ENCODE peak calls at places on chromosomes 4 and X, in five cellular contexts. S is retinal pigment epithelial cell; H is cardiac muscle cell; T is AG04450; G is CD4-positive, alpha-beta memory T cell. O is an unnamed sample.

GRCh38 chr4:174595141-174595929 is 73.0 kb upstream of the HPGD start:
- DNase-seq in S (no peak), H (no peak), T (no peak), G (no peak), O (no peak)

GRCh38 chrX:118116308-118117068 is at the start of gene KLHL13:
- DNase-seq in S (no peak), H (peak), T (no peak), G (no peak), O (peak)

GRCh38 chrX:47697171-47697570 is 38.2 kb upstream of the UXT start:
- DNase-seq in S (no peak), H (peak), T (no peak), G (no peak), O (no peak)

GRCh38 chr4:46249106-46249505 is 125.3 kb upstream of the GABRG1 start:
- DNase-seq in S (peak), H (no peak), T (no peak), G (no peak), O (no peak)

GRCh38 chrX:31331045-31331444 is 259.2 kb upstream of the FTHL17 start:
- DNase-seq in S (no peak), H (no peak), T (no peak), G (no peak), O (no peak)

GRCh38 chrX:23752740-23753435 is 9.8 kb upstream of the ACOT9 start:
- DNase-seq in S (peak), H (peak), T (no peak), G (no peak), O (no peak)

GRCh38 chr4:166252487-166253402 is 379.7 kb downstream of the TLL1 start:
- DNase-seq in S (no peak), H (peak), T (no peak), G (no peak), O (no peak)

GRCh38 chr4:8817813-8818062 is 53.9 kb downstream of the HMX1 start:
- DNase-seq in S (no peak), H (no peak), T (no peak), G (no peak), O (peak)

GRCh38 chr4:27916432-27917184 is 1056.0 kb downstream of the STIM2 start:
- DNase-seq in S (no peak), H (no peak), T (no peak), G (no peak), O (no peak)

GRCh38 chr4:183094393-183095198 is 4.5 kb upstream of the WWC2 start:
- DNase-seq in S (no peak), H (no peak), T (no peak), G (no peak), O (no peak)

GRCh38 chrX:40083120-40083978 is 14.4 kb downstream of the BCOR start:
- DNase-seq in S (no peak), H (peak), T (no peak), G (no peak), O (no peak)

DNA sequence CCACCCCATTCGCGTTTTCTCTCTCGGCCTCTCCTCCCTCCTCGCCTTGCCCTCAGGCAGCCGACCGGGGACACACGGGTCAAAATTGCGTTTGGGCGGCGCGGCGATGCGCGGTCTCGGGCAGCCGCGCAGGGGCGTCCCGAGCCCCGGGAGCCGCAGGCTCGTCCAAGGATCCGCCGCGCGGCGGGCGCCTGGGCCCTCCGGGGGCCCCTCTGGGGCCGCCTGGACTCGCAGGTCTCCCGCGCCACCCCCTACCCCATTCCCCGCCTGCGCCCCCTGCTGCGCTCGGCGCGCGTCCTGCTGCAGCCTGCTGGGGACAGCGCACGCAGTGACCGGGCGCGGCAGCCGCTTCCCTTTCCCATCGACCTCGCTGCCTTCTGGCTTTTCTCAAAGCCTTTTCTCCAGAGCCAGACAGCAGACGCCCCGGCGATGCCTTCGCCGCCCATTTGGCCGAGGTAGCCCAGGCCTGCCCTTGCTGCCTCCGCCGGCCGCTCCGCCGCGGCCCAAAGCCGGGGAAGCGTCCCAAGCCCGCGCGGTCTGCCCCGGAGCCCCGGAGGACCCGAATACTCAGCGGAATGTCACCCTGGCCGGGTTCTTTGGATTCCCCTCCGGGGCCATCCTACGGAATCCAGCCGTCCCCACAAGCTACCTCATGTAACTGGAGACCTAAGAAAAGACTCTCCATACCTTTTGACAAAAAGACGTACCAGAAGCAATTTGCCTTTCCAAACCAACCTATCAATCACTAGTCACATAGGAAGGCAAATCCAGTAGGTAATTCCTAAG is 16.5 kb downstream of the POU4F2 start:
- DNase-seq in S (no peak), H (peak), T (no peak), G (no peak), O (peak)
- H3K4me3 ChIP-seq in S (peak), H (peak), T (peak), G (no peak), O (peak)

GRCh38 chr4:103199009-103199408 is 866 bp upstream of the CENPE start:
- DNase-seq in S (no peak), H (no peak), T (no peak), G (no peak), O (no peak)
- H3K4me3 ChIP-seq in S (peak), H (no peak), T (peak), G (peak), O (peak)

GRCh38 chrX:17411189-17411588 is 36.2 kb downstream of the NHS start:
- DNase-seq in S (no peak), H (no peak), T (no peak), G (no peak), O (no peak)

GRCh38 chrX:17412692-17413091 is 37.7 kb downstream of the NHS start:
- DNase-seq in S (no peak), H (peak), T (peak), G (no peak), O (no peak)

GRCh38 chrX:17413228-17413627 is 38.2 kb downstream of the NHS start:
- DNase-seq in S (peak), H (peak), T (peak), G (no peak), O (no peak)

GRCh38 chrX:17405225-17405969 is 30.4 kb downstream of the NHS start:
- DNase-seq in S (no peak), H (no peak), T (no peak), G (no peak), O (no peak)

DNA sequence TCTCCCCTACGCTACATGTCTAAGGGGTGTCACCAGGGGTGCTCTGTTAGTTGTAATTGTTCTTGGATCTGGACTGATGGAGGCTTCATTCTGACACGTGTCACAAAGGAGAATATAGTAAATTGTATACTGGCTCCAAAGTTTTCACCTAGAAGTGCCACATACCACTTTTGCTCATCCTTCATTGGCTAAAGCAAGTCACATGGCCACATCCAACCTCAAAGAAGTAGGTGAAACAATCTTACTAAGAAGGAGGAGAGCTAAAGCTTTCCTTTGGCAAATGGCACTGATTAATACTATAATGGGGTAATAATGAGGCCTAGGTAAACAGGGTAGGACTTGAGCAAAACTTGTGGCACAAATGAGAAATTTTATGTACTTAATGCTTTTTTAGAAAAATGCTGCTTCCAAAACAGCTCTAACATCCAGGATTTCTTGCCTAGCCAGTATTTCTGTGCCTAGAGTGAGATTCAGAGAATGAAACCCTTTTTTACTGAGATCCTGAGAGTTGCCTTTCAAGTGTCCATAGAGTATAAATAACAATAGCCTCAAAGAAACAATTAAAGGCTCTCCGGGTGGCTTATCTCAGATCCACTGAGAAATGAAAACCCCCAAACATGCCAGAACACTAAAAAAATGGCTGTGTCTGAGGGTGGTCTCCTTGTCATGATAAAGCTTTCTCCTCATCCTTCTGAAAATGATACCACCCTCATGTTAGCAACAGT is 34.7 kb downstream of the NHS start:
- DNase-seq in S (no peak), H (no peak), T (no peak), G (no peak), O (no peak)
- H3K4me3 ChIP-seq in S (no peak), H (no peak), T (no peak), G (no peak), O (no peak)

DNA sequence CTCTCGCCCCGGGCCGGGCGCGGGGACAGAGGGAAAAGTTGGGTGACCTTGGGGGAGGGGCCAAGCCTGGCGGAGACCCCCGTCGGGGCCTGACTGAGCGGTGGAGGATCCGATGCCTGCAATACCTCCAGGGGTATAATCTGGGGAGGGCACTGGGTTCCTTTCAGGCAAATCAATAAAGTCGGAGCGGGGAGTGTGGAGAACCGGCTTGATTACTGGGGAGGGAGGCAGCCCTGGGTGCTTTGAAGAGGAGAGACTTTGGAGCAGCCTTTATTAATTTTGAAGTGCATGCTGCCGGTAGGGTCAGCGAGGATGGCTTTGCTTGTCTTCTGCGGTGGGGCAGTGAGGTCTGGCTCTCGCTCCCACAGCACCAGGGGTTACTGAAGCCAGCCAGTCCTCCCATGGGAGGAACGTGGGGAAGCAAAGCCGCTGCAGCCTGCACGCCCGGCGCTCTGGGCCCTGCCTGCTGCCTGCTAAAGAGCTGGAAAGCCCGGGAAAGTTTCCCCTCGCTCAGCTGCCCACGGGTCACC is 396 bp upstream of the LGI2 start:
- DNase-seq in S (no peak), H (peak), T (no peak), G (no peak), O (peak)
- H3K4me3 ChIP-seq in S (peak), H (peak), T (peak), G (no peak), O (peak)

GRCh38 chr4:76197001-76197743 is 16.5 kb downstream of the SCARB2 start:
- DNase-seq in S (no peak), H (no peak), T (no peak), G (no peak), O (no peak)

GRCh38 chr4:76200771-76201224 is 12.8 kb downstream of the SCARB2 start:
- DNase-seq in S (no peak), H (no peak), T (no peak), G (no peak), O (no peak)

GRCh38 chr4:76197971-76198410 is 15.6 kb downstream of the SCARB2 start:
- DNase-seq in S (peak), H (peak), T (peak), G (peak), O (peak)

GRCh38 chr4:76199664-76200211 is 13.9 kb downstream of the SCARB2 start:
- DNase-seq in S (no peak), H (peak), T (no peak), G (peak), O (no peak)

GRCh38 chr4:76198411-76199237 is 15.0 kb downstream of the SCARB2 start:
- DNase-seq in S (peak), H (peak), T (peak), G (peak), O (peak)
- H3K4me3 ChIP-seq in S (no peak), H (no peak), T (peak), G (no peak), O (no peak)

GRCh38 chr4:132707955-132708354 is 441.1 kb upstream of the PCDH10 start:
- DNase-seq in S (no peak), H (no peak), T (no peak), G (no peak), O (no peak)

GRCh38 chr4:132710971-132711370 is 438.1 kb upstream of the PCDH10 start:
- DNase-seq in S (no peak), H (no peak), T (no peak), G (no peak), O (no peak)

GRCh38 chr4:132709024-132709423 is 440.1 kb upstream of the PCDH10 start:
- DNase-seq in S (no peak), H (no peak), T (no peak), G (no peak), O (no peak)
- H3K4me3 ChIP-seq in S (no peak), H (no peak), T (no peak), G (no peak), O (no peak)

GRCh38 chrX:49230500-49231232 is 2.5 kb downstream of the CACNA1F start:
- DNase-seq in S (no peak), H (no peak), T (no peak), G (peak), O (peak)
- H3K4me3 ChIP-seq in S (peak), H (no peak), T (no peak), G (no peak), O (peak)